ENCODE peak calls at places on chromosomes 5 and 9, in six cellular contexts. One of them, this sample, is unnamed.

GRCh38 chr9:106405871-106406435 is 457.0 kb upstream of the ZNF462 start:
- DNase-seq in ureter: no peak
- DNase-seq in GM12878: no peak
- DNase-seq in GM19239: no peak
- DNase-seq in NCI-H460: no peak
- DNase-seq in PC-3: peak; percentile 9
- DNase-seq in this sample: no peak

GRCh38 chr9:129776938-129777768 is 24.3 kb upstream of the PTGES start:
- DNase-seq in GM19239: no peak
- DNase-seq in PC-3: peak; percentile 93
- DNase-seq in GM12878: no peak
- DNase-seq in ureter: peak; percentile 95
- DNase-seq in NCI-H460: peak; percentile 97
- DNase-seq in this sample: peak; percentile 99

GRCh38 chr9:133943781-133944745 is 48.1 kb downstream of the VAV2 start:
- DNase-seq in NCI-H460: no peak
- DNase-seq in ureter: no peak
- DNase-seq in GM19239: no peak
- DNase-seq in PC-3: no peak
- DNase-seq in GM12878: no peak
- DNase-seq in this sample: no peak

GRCh38 chr5:63570752-63571151 is 391.5 kb downstream of the HTR1A start:
- DNase-seq in ureter: no peak
- DNase-seq in GM12878: no peak
- DNase-seq in GM19239: no peak
- DNase-seq in NCI-H460: no peak
- DNase-seq in PC-3: no peak
- DNase-seq in this sample: no peak

GRCh38 chr5:146744358-146744757 is 134.2 kb downstream of the PPP2R2B start:
- DNase-seq in NCI-H460: no peak
- DNase-seq in GM19239: no peak
- DNase-seq in ureter: no peak
- DNase-seq in PC-3: peak; percentile 36
- DNase-seq in GM12878: no peak
- DNase-seq in this sample: no peak

GRCh38 chr5:99815-100214 is 7.8 kb downstream of the PLEKHG4B start:
- DNase-seq in ureter: no peak
- DNase-seq in PC-3: no peak
- DNase-seq in GM19239: no peak
- DNase-seq in NCI-H460: no peak
- DNase-seq in GM12878: no peak
- DNase-seq in this sample: no peak

GRCh38 chr5:59517926-59518585 is 375.5 kb downstream of the PDE4D start:
- DNase-seq in NCI-H460: peak; percentile 44
- DNase-seq in GM12878: no peak
- DNase-seq in ureter: no peak
- DNase-seq in GM19239: no peak
- DNase-seq in PC-3: peak; percentile 78
- DNase-seq in this sample: no peak

GRCh38 chr5:168409601-168410458 is 76.4 kb upstream of the RARS1 start:
- DNase-seq in PC-3: peak; percentile 62
- DNase-seq in NCI-H460: no peak
- DNase-seq in GM12878: peak; percentile 16
- DNase-seq in ureter: no peak
- DNase-seq in GM19239: no peak
- DNase-seq in this sample: no peak

GRCh38 chr9:137278061-137278912 is 761 bp downstream of the TOR4A start:
- DNase-seq in PC-3: no peak
- DNase-seq in ureter: no peak
- DNase-seq in GM12878: no peak
- DNase-seq in GM19239: no peak
- DNase-seq in NCI-H460: no peak
- DNase-seq in this sample: peak; percentile 77

This sample was measured in vagina.